ENCODE peak calls at places on chromosomes 1 and 21, in four cellular contexts. One of them, this sample, is unnamed.

GRCh38 chr1:31374511-31375196 is 1.8 kb upstream of the FABP3 start:
- DNase-seq in foreskin fibroblast: peak; percentile 85
- DNase-seq in BJ: no peak
- DNase-seq in kidney: no peak
- DNase-seq in this sample: no peak

GRCh38 chr1:234213576-234214128 is 159.6 kb upstream of the COA6 start:
- DNase-seq in foreskin fibroblast: no peak
- DNase-seq in BJ: no peak
- DNase-seq in kidney: no peak
- DNase-seq in this sample: no peak

GRCh38 chr1:229238674-229239415 is 32.1 kb upstream of the RAB4A start:
- DNase-seq in foreskin fibroblast: no peak
- DNase-seq in BJ: no peak
- DNase-seq in kidney: no peak
- DNase-seq in this sample: no peak

GRCh38 chr1:54331091-54331772 is 75.0 kb downstream of the SSBP3 start:
- DNase-seq in foreskin fibroblast: peak; percentile 88
- DNase-seq in BJ: peak; percentile 41
- DNase-seq in kidney: no peak
- DNase-seq in this sample: no peak

GRCh38 chr1:107936498-107937481 is 28.2 kb downstream of the VAV3 start:
- DNase-seq in foreskin fibroblast: peak; percentile 95
- DNase-seq in BJ: peak; percentile 93
- DNase-seq in kidney: peak; percentile 43
- DNase-seq in this sample: no peak

GRCh38 chr1:198437352-198437751 is 103.1 kb downstream of the ATP6V1G3 start:
- DNase-seq in foreskin fibroblast: no peak
- DNase-seq in BJ: no peak
- DNase-seq in kidney: no peak
- DNase-seq in this sample: no peak

GRCh38 chr1:41789616-41790330 is 128.9 kb downstream of the HIVEP3 start:
- DNase-seq in foreskin fibroblast: no peak
- DNase-seq in BJ: no peak
- DNase-seq in kidney: no peak
- DNase-seq in this sample: no peak

GRCh38 chr1:167502719-167503452 is 15.4 kb downstream of the CD247 start:
- DNase-seq in foreskin fibroblast: no peak
- DNase-seq in BJ: no peak
- DNase-seq in kidney: no peak
- DNase-seq in this sample: no peak

GRCh38 chr21:14064296-14064645 is 146.5 kb downstream of the LIPI start:
- DNase-seq in foreskin fibroblast: no peak
- DNase-seq in BJ: no peak
- DNase-seq in kidney: peak; percentile 64
- DNase-seq in this sample: no peak

GRCh38 chr1:224565186-224565585 is 50.9 kb upstream of the CNIH3 start:
- DNase-seq in foreskin fibroblast: peak; percentile 97
- DNase-seq in BJ: peak; percentile 62
- DNase-seq in kidney: no peak
- DNase-seq in this sample: no peak

GRCh38 chr1:7755448-7755847 is 15.6 kb upstream of the VAMP3 start:
- DNase-seq in foreskin fibroblast: no peak
- DNase-seq in BJ: no peak
- DNase-seq in kidney: no peak
- DNase-seq in this sample: no peak

GRCh38 chr1:63317007-63317813 is 5.2 kb upstream of the FOXD3 start:
- DNase-seq in foreskin fibroblast: peak; percentile 23
- DNase-seq in BJ: no peak
- DNase-seq in kidney: peak; percentile 83
- DNase-seq in this sample: peak; percentile 40

GRCh38 chr1:170660874-170661645 is 2.9 kb upstream of the PRRX1 start:
- DNase-seq in foreskin fibroblast: no peak
- DNase-seq in BJ: no peak
- DNase-seq in kidney: peak; percentile 73
- DNase-seq in this sample: no peak

GRCh38 chr1:85313888-85314696 is 37.7 kb upstream of the BCL10 start:
- DNase-seq in foreskin fibroblast: peak; percentile 95
- DNase-seq in BJ: peak; percentile 94
- DNase-seq in kidney: no peak
- DNase-seq in this sample: no peak

GRCh38 chr1:93033029-93033428 is 46.1 kb upstream of the MTF2 start:
- DNase-seq in foreskin fibroblast: no peak
- DNase-seq in BJ: no peak
- DNase-seq in kidney: no peak
- DNase-seq in this sample: no peak

GRCh38 chr21:35932232-35932911 is 128.0 kb downstream of the SETD4 start:
- DNase-seq in foreskin fibroblast: peak; percentile 97
- DNase-seq in BJ: peak; percentile 60
- DNase-seq in kidney: no peak
- DNase-seq in this sample: no peak

GRCh38 chr1:176119549-176119948 is 87.5 kb downstream of the COP1 start:
- DNase-seq in foreskin fibroblast: no peak
- DNase-seq in BJ: no peak
- DNase-seq in kidney: no peak
- DNase-seq in this sample: no peak

GRCh38 chr1:40477680-40478057 is 579 bp downstream of the ZFP69 start:
- DNase-seq in foreskin fibroblast: peak; percentile 10
- DNase-seq in BJ: no peak
- DNase-seq in kidney: no peak
- DNase-seq in this sample: no peak

GRCh38 chr1:168920456-168921094 is 185.9 kb upstream of the ATP1B1 start:
- DNase-seq in foreskin fibroblast: peak; percentile 38
- DNase-seq in BJ: no peak
- DNase-seq in kidney: no peak
- DNase-seq in this sample: no peak

GRCh38 chr1:100794719-100795645 is 75.4 kb downstream of the VCAM1 start:
- DNase-seq in foreskin fibroblast: no peak
- DNase-seq in BJ: no peak
- DNase-seq in kidney: no peak
- DNase-seq in this sample: no peak

GRCh38 chr1:30085814-30086770 is 637.3 kb downstream of the MATN1 start:
- DNase-seq in foreskin fibroblast: peak; percentile 26
- DNase-seq in BJ: no peak
- DNase-seq in kidney: peak; percentile 86
- DNase-seq in this sample: no peak

GRCh38 chr1:241518447-241519307 is 878 bp downstream of the FH start:
- DNase-seq in foreskin fibroblast: no peak
- DNase-seq in BJ: no peak
- DNase-seq in kidney: no peak
- DNase-seq in this sample: no peak

GRCh38 chr1:43935711-43936427 is 2.3 kb downstream of the ARTN start:
- DNase-seq in foreskin fibroblast: no peak
- DNase-seq in BJ: no peak
- DNase-seq in kidney: no peak
- DNase-seq in this sample: no peak

GRCh38 chr1:938088-938683 is 14.5 kb downstream of the SAMD11 start:
- DNase-seq in foreskin fibroblast: no peak
- DNase-seq in BJ: no peak
- DNase-seq in kidney: no peak
- DNase-seq in this sample: no peak

GRCh38 chr1:214123061-214123784 is 135.4 kb downstream of the PROX1 start:
- DNase-seq in foreskin fibroblast: peak; percentile 14
- DNase-seq in BJ: no peak
- DNase-seq in kidney: no peak
- DNase-seq in this sample: no peak

DNA sequence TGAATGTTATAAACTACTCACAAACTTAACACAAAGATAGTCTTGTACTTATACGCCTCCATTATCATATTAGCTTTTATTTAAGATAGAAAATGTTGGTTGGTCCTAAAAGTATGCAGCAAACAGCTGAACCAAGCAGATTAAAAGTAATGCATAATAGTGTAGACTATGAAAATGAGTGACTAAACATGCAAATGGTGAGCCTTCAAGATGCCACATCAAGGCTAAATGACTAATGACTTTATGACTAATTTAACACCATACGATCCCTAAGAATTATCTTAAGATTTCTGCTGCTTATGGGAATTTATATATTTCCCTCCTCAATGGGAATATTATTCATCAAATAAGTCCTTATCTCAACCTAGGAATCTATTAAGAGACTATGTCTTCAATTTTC is 4.6 kb downstream of the GPATCH2 start:
- DNase-seq in foreskin fibroblast: no peak
- DNase-seq in BJ: no peak
- DNase-seq in kidney: no peak
- DNase-seq in this sample: no peak
- TF ChIP-seq CTCF in foreskin fibroblast: no peak
- TF ChIP-seq CTCF in BJ: no peak
- TF ChIP-seq CTCF in kidney: no peak
- TF ChIP-seq CTCF in this sample: no peak

DNA sequence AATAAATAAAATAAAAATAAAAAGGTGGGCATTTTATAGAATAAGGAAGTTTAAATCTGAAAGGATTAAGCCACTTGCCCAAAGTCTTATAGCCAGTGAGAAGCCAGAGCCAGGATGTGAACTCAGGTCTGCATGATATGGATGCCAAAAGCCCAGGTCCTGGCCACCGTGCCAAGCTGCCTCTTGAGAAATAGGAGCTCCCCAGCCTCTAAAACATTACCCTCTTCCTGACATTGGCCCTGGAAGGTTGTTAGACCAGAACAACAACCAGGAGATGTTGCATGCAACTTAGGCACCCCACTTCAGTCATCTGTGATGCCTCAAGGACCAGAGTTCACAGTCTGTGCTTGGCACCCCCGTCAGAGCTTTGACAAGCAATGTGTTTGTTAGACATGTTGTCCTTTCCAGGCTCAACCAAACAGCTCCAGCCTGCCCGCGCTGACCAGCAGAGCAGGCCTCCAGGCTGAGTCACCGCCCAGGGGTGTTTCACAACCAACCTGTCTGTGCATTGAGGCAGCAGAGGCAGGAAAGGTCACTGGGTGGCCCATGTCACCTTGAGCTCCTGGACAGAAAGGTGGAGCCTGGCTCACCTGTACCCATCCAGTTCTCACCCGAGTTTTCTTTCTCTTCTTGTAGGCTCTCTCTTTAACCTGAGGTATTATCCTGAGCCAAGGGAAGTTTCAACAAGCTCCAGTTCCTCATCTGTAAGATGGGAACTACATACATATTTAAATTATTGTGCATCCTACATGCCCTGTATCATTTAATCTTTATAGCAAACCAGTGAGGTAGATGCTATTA is 14.9 kb upstream of the MED18 start:
- DNase-seq in foreskin fibroblast: peak; percentile 65
- DNase-seq in BJ: no peak
- DNase-seq in kidney: peak; percentile 94
- DNase-seq in this sample: no peak
- TF ChIP-seq CTCF in foreskin fibroblast: no peak
- TF ChIP-seq CTCF in BJ: no peak
- TF ChIP-seq CTCF in kidney: no peak
- TF ChIP-seq CTCF in this sample: no peak

GRCh38 chr1:114670083-114671010 is 498 bp upstream of the DENND2C start:
- DNase-seq in foreskin fibroblast: peak; percentile 87
- DNase-seq in BJ: peak; percentile 43
- DNase-seq in kidney: peak; percentile 97
- DNase-seq in this sample: peak; percentile 80
- TF ChIP-seq CTCF in foreskin fibroblast: no peak
- TF ChIP-seq CTCF in BJ: peak; percentile 17
- TF ChIP-seq CTCF in kidney: no peak
- TF ChIP-seq CTCF in this sample: no peak

GRCh38 chr1:39183503-39184353 is 20.8 kb upstream of the MACF1 start:
- DNase-seq in foreskin fibroblast: peak; percentile 81
- DNase-seq in BJ: peak; percentile 27
- DNase-seq in kidney: peak; percentile 81
- DNase-seq in this sample: no peak
- TF ChIP-seq CTCF in foreskin fibroblast: peak; percentile 16
- TF ChIP-seq CTCF in BJ: peak; percentile 35
- TF ChIP-seq CTCF in kidney: peak; percentile 42
- TF ChIP-seq CTCF in this sample: no peak

DNA sequence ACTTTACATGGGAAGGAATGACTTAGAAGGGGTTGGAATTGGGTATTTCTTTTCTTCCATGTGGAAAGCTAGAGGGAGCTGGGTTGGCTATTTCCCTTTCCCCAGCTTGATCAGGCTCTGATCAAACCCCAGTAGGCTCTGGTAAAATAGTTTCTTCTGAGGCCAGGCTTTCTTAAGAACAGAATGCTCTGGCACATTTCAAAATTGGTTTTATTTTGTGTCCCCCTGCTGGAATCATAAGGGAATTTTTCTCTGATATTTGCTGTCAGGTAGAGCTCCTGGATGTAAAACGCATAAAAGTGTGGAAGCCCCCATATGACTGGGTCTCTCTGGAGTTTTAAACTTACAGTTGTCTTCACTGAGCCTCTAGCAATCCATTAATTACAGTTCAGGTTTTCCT is 17.1 kb upstream of the APOBEC4 start:
- DNase-seq in foreskin fibroblast: no peak
- DNase-seq in BJ: no peak
- DNase-seq in kidney: no peak
- DNase-seq in this sample: no peak
- TF ChIP-seq CTCF in foreskin fibroblast: no peak
- TF ChIP-seq CTCF in BJ: no peak
- TF ChIP-seq CTCF in kidney: no peak
- TF ChIP-seq CTCF in this sample: no peak

GRCh38 chr1:232788235-232788872 is 16.9 kb upstream of the MAP10 start:
- DNase-seq in foreskin fibroblast: no peak
- DNase-seq in BJ: no peak
- DNase-seq in kidney: no peak
- DNase-seq in this sample: no peak

GRCh38 chr1:232792949-232793348 is 12.3 kb upstream of the MAP10 start:
- DNase-seq in foreskin fibroblast: no peak
- DNase-seq in BJ: no peak
- DNase-seq in kidney: no peak
- DNase-seq in this sample: no peak

GRCh38 chr1:232795497-232796068 is 9.6 kb upstream of the MAP10 start:
- DNase-seq in foreskin fibroblast: no peak
- DNase-seq in BJ: no peak
- DNase-seq in kidney: no peak
- DNase-seq in this sample: no peak

GRCh38 chr1:232789660-232790059 is 15.6 kb upstream of the MAP10 start:
- DNase-seq in foreskin fibroblast: no peak
- DNase-seq in BJ: no peak
- DNase-seq in kidney: no peak
- DNase-seq in this sample: no peak

DNA sequence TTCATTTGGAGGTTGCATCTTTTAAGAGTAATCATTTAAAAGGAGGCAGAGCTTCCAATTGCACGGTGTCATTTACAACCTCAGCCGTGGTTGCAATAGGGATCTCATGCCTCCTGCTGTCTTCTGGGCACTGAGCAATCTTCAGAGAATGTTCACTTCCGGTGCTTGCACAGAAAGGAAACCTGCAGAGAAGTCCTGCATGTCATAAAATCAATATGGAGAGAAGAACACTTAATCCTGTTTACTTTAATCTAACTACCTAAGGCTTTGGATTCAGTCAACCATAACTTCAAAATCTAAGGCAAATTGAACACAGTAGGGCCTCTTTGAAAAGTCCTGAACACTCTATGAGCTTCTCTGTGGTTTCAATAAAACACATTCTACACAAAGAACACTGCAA is 11.3 kb upstream of the MAP10 start:
- DNase-seq in foreskin fibroblast: peak; percentile 23
- DNase-seq in BJ: peak; percentile 39
- DNase-seq in kidney: no peak
- DNase-seq in this sample: no peak
- TF ChIP-seq CTCF in foreskin fibroblast: peak; percentile 12
- TF ChIP-seq CTCF in BJ: peak; percentile 39
- TF ChIP-seq CTCF in kidney: no peak
- TF ChIP-seq CTCF in this sample: no peak

This sample was measured in activated B cell treated with CpG ODN at 0.5 μM for 24 hours.